ENCODE peak calls at places on chromosomes 16 and 17, in seven cellular contexts. U is HCT116, L is K562, Y is HepG2, T is SK-N-SH, J is H1, G is GM12878. K is an unnamed sample.

GRCh38 chr17:18860161-18860972 is 2.4 kb downstream of the PRPSAP2 start:
- DNase-seq in L (no peak), J (no peak), T (no peak), Y (no peak), U (no peak), G (peak), K (no peak)

GRCh38 chr16:75104836-75105235 is 11.7 kb downstream of the LDHD start:
- DNase-seq in G (no peak), J (no peak), Y (no peak), T (peak), L (no peak), U (no peak), K (no peak)

GRCh38 chr16:68069511-68070248 is 15.5 kb upstream of the NFATC3 start:
- DNase-seq in U (no peak), Y (no peak), L (no peak), G (no peak), T (no peak), J (peak), K (no peak)

GRCh38 chr16:77304883-77305282 is 105.7 kb downstream of the SYCE1L start:
- DNase-seq in T (no peak), J (no peak), G (no peak), L (no peak), U (no peak), Y (peak), K (no peak)

GRCh38 chr16:86289304-86289703 is 221.0 kb upstream of the FOXF1 start:
- DNase-seq in G (no peak), T (no peak), Y (no peak), U (no peak), L (no peak), J (no peak), K (no peak)

GRCh38 chr16:69494993-69495392 is 70.6 kb downstream of the CYB5B start:
- DNase-seq in L (peak), G (no peak), J (peak), U (peak), Y (peak), T (no peak), K (peak)

GRCh38 chr17:73536700-73537680 is 107.3 kb downstream of the SDK2 start:
- DNase-seq in L (no peak), T (peak), J (no peak), G (no peak), Y (no peak), U (no peak), K (no peak)

GRCh38 chr17:4236456-4236855 is 27.3 kb downstream of the ANKFY1 start:
- DNase-seq in Y (no peak), G (no peak), T (peak), J (no peak), U (no peak), L (no peak), K (no peak)

GRCh38 chr16:62392698-62393097 is 356.5 kb upstream of the CDH8 start:
- DNase-seq in L (no peak), J (peak), T (no peak), G (no peak), Y (no peak), U (no peak), K (no peak)

GRCh38 chr16:70529051-70529777 is 5.6 kb downstream of the SF3B3 start:
- DNase-seq in T (peak), G (no peak), Y (peak), U (peak), J (no peak), L (peak), K (no peak)

GRCh38 chr17:17063546-17064122 is 21.4 kb downstream of the MPRIP start:
- DNase-seq in T (no peak), U (no peak), Y (no peak), J (no peak), G (no peak), L (no peak), K (no peak)

GRCh38 chr17:17064322-17064721 is 22.1 kb downstream of the MPRIP start:
- DNase-seq in L (no peak), U (no peak), T (no peak), Y (no peak), J (no peak), G (no peak), K (no peak)

GRCh38 chr17:17070931-17071330 is 28.7 kb downstream of the MPRIP start:
- DNase-seq in U (no peak), T (no peak), L (no peak), Y (no peak), J (no peak), G (no peak), K (no peak)

GRCh38 chr17:17069849-17070248 is 27.6 kb downstream of the MPRIP start:
- DNase-seq in L (no peak), Y (no peak), J (no peak), U (no peak), G (no peak), T (no peak), K (no peak)

DNA sequence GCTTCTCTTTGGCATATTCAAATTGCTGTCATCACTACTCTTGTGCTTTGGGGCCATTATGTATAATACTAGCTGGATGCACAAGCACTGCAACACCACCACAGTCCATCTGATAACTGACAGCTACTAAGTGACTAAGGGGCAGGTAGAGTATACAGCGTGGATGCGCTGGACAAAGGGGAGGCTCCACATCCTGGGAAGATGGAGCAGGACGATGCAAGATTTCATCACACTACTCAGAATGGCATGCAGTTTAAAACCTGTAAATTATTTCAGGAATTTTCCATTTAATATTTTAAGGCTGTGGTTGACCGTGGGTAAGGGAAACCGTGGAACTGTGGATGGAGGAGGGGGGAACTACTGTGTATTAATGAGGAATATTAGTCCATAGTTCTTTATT is 25.0 kb downstream of the MPRIP start:
- DNase-seq in J (no peak), Y (no peak), U (no peak), T (no peak), G (no peak), L (no peak), K (no peak)
- TF ChIP-seq JUND in J (no peak), Y (no peak), U (no peak), T (no peak), G (no peak), L (no peak), K (no peak)

GRCh38 chr17:6894206-6894528 is 62.6 kb upstream of the TEKT1 start:
- DNase-seq in T (no peak), L (no peak), Y (no peak), G (no peak), J (peak), U (no peak), K (no peak)

DNA sequence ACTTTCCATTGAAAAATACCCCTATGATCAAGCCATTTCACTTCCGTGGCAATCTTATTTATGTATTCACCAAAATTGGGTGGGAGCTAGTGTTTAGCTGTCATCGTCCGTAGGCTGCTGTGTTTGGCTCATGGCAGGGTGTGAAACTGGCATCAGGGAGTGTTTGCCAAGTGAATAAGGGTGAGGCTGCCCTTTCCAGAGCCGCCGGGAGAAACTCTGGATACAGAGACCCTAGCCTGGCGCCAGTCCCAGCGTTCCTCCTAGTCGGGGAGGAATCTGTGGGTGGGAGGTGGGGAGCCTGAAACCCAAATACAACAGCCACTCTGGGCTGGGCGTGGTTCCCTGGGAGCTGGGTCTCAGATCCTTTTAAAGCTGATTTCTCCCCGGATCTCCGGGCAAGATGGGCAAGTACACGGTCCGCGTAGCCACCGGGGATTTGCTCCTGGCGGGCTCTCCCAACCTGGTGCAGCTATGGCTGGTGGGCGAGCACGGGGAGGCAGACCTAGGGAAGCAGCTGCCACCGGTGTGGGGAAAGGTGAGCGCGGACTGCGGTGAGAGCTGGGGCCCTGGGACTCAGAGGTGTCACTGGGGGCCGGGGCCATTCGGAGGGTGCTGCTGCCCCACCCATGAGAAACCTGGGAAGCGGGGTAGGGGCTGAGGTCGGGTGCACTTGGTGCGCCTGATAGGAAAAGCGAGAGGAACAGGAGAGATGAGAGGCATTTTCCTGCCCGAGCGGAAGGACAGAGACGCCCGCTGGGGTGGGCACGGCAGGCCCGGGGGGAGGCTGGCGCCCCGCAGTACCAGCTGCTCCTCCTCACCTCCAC is 62.1 kb upstream of the TEKT1 start:
- DNase-seq in J (peak), U (no peak), Y (no peak), T (no peak), L (no peak), G (no peak), K (no peak)
- TF ChIP-seq JUND in J (no peak), U (no peak), Y (no peak), T (no peak), L (no peak), G (no peak), K (no peak)

GRCh38 chr17:56681561-56682266 is 88.2 kb downstream of the NOG start:
- DNase-seq in G (no peak), U (peak), J (no peak), T (no peak), L (no peak), Y (no peak), K (no peak)
- TF ChIP-seq JUND in G (no peak), U (peak), J (no peak), T (peak), L (peak), Y (no peak), K (no peak)

DNA sequence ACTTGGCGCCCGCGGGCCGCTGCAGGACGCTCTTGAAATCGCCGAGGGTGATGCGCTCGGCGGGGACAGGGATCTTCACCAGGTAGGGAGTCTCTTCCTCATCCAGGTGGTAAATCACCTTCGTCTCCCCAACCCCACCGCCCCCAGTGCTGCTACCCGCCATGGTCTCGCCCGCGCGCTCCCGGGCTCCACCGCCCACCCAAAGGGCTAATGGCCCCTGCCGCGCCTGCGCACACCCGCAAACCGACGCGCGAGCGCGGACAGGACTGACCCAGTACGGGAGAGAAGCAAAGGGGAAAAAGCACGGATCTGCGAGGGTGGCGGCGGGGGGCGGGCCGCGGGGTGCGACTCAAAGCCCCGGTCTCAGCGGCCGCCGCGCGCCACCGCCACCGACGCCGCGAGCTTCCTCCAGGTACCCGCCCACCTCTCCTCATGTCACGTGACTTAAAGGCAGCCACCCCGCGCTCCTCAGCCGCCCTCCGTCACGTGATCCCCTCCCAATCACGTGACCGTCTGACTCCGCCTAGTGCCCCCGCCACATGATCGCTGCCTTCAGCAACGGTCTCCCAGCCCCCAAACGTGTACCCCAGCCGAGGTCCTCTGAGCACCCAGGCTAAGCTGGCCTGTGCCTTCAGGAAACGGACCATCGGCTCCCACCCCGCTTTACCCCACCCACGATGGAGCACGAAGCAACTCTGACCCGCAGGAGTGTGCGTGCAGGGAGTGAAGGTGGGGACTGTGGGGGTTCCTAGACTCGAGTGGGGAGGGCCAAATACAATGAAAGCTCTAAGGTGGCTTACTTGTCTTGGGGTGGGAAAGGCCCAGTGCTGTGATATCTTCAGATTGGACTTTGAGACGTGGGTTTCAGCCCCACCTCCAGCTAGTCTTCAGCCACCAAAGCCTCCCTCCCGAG is at the start of gene DVL2:
- DNase-seq in Y (peak), L (peak), G (peak), T (peak), U (peak), J (peak), K (peak)
- TF ChIP-seq JUND in Y (no peak), L (peak), G (peak), T (peak), U (peak), J (no peak), K (peak)

GRCh38 chr17:56260421-56260820 is 107.1 kb downstream of the ANKFN1 start:
- DNase-seq in U (no peak), J (no peak), L (no peak), T (no peak), G (no peak), Y (no peak), K (no peak)
- TF ChIP-seq JUND in U (no peak), J (no peak), L (no peak), T (no peak), G (no peak), Y (no peak), K (no peak)

GRCh38 chr16:4327782-4328579 is 12.1 kb downstream of the GLIS2 start:
- DNase-seq in J (peak), U (no peak), G (no peak), L (peak), T (peak), Y (peak), K (peak)
- TF ChIP-seq JUND in J (no peak), U (no peak), G (no peak), L (no peak), T (no peak), Y (peak), K (no peak)

GRCh38 chr16:84321932-84322331 is 27.3 kb downstream of the WFDC1 start:
- DNase-seq in G (no peak), T (no peak), J (no peak), U (no peak), Y (no peak), L (no peak), K (no peak)

GRCh38 chr16:84326545-84326944 is 31.9 kb downstream of the WFDC1 start:
- DNase-seq in G (no peak), Y (no peak), U (no peak), T (no peak), J (no peak), L (no peak), K (no peak)

GRCh38 chr16:84322749-84323148 is 28.1 kb downstream of the WFDC1 start:
- DNase-seq in U (no peak), J (no peak), L (no peak), G (no peak), Y (no peak), T (no peak), K (no peak)

GRCh38 chr16:84324439-84325262 is 30.0 kb downstream of the WFDC1 start:
- DNase-seq in G (no peak), J (no peak), U (no peak), T (no peak), Y (no peak), L (no peak), K (no peak)

GRCh38 chr16:84323626-84324025 is 28.9 kb downstream of the WFDC1 start:
- DNase-seq in J (no peak), Y (no peak), U (no peak), G (no peak), L (no peak), T (no peak), K (no peak)
- TF ChIP-seq JUND in J (no peak), Y (no peak), U (no peak), G (no peak), L (no peak), T (no peak), K (no peak)

GRCh38 chr16:3095869-3096268 is 3.2 kb downstream of the ZSCAN10 start:
- DNase-seq in Y (no peak), T (peak), U (peak), L (peak), G (no peak), J (no peak), K (no peak)
- TF ChIP-seq JUND in Y (no peak), T (no peak), U (no peak), L (no peak), G (no peak), J (no peak), K (no peak)

DNA sequence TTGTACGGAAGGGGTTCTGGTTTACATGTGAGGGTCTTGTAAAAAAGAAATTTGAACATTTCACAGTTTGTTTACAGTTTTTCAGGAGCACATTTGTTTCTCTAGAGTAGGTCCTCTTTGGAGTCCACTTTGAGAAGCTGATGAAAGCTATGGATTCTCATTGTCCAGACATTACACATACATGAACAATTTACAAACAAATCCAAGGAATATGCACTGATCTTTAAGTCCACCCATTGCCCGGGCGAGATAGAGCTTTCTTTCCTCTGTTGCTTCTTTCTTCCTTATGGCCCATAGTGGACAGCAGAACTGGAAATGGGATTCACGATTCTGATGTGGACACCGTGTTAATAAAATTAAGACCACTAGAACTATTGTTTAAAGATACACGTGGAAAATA is 1.9 kb downstream of the DCAF7 start:
- DNase-seq in Y (no peak), G (no peak), J (no peak), T (no peak), U (no peak), L (no peak), K (no peak)
- TF ChIP-seq JUND in Y (no peak), G (no peak), J (no peak), T (no peak), U (no peak), L (no peak), K (no peak)

GRCh38 chr17:21198411-21198810 is 15.6 kb downstream of the TMEM11 start:
- DNase-seq in T (no peak), U (no peak), G (no peak), J (no peak), Y (no peak), L (no peak), K (no peak)
- TF ChIP-seq JUND in T (no peak), U (no peak), G (no peak), J (no peak), Y (no peak), L (no peak), K (no peak)

K was measured in T47D.